ENCODE peak calls at places on chromosomes 2 and 18, in nine cellular contexts. W is AG10803; Z is epithelial cell of esophagus; L is NCI-H2081; N is stimulated activated CD4-positive, alpha-beta T cell treated with anti-CD3 and anti-CD28 coated beads, TNF-alpha, amount 100 ng/mL, for 48 hours; U is body of pancreas; B is dorsolateral prefrontal cortex; X is GM04503; T is AML-193. I is an unnamed sample.

GRCh38 chr2:151638188-151638933 is 95.9 kb downstream of the NEB start:
- DNase-seq in W (no peak), Z (no peak), L (peak; percentile 47), N (no peak), U (peak; percentile 14), B (no peak), X (no peak), T (peak; percentile 13), I (no peak)

GRCh38 chr18:75016025-75016717 is 192.8 kb downstream of the PTGR3 start:
- DNase-seq in W (no peak), Z (no peak), L (no peak), N (no peak), U (no peak), B (no peak), X (no peak), T (no peak), I (no peak)

GRCh38 chr2:131426727-131427126 is 49.2 kb upstream of the TUBA3D start:
- DNase-seq in W (no peak), Z (no peak), L (no peak), N (no peak), U (no peak), B (no peak), X (no peak), T (no peak), I (no peak)

GRCh38 chr2:83006991-83007390 is 1452.1 kb downstream of the SUCLG1 start:
- DNase-seq in W (peak; percentile 35), Z (no peak), L (no peak), N (no peak), U (no peak), B (no peak), X (peak; percentile 19), T (no peak), I (no peak)

GRCh38 chr2:71675296-71675695 is 221.9 kb downstream of the DYSF start:
- DNase-seq in W (no peak), Z (peak; percentile 70), L (peak; percentile 14), N (no peak), U (peak; percentile 76), B (peak; percentile 5), X (no peak), T (no peak), I (no peak)

GRCh38 chr2:213559053-213559452 is 274.8 kb downstream of the SPAG16 start:
- DNase-seq in W (no peak), Z (no peak), L (no peak), N (no peak), U (no peak), B (no peak), X (no peak), T (no peak), I (no peak)

GRCh38 chr2:127401757-127402695 is 14.3 kb upstream of the MAP3K2 start:
- DNase-seq in W (no peak), Z (peak; percentile 73), L (no peak), N (no peak), U (no peak), B (no peak), X (no peak), T (no peak), I (no peak)

GRCh38 chr2:18345848-18346247 is 214.6 kb downstream of the RDH14 start:
- DNase-seq in W (peak; percentile 23), Z (peak; percentile 82), L (no peak), N (no peak), U (no peak), B (no peak), X (no peak), T (no peak), I (no peak)

GRCh38 chr2:225040862-225041209 is 1.4 kb downstream of the DOCK10 start:
- DNase-seq in W (peak; percentile 30), Z (no peak), L (no peak), N (no peak), U (no peak), B (peak; percentile 48), X (no peak), T (peak; percentile 27), I (no peak)

I was measured in HL-60.